ENCODE peak calls at places on chromosome 13, in five cellular contexts. J is neuronal stem cell, K is ovary, R is breast epithelium, H is keratinocyte. Z is an unnamed sample. For H3K9me3, the result is how much of the 10 kb centered on the place peaks cover.

GRCh38 chr13:75180805-75181455 is 301.0 kb downstream of the TBC1D4 start:
- DNase-seq in K (no peak), R (no peak), J (no peak), H (no peak), Z (no peak)

GRCh38 chr13:94115054-94115453 is 364.4 kb downstream of the DCT start:
- DNase-seq in H (no peak), R (no peak), K (no peak), J (no peak), Z (no peak)

GRCh38 chr13:98108330-98108729 is 34.6 kb upstream of the FARP1 start:
- DNase-seq in R (no peak), H (no peak), K (no peak), J (no peak), Z (no peak)

GRCh38 chr13:60647547-60647946 is 250.5 kb downstream of the TDRD3 start:
- DNase-seq in R (no peak), H (no peak), K (no peak), J (no peak), Z (no peak)

GRCh38 chr13:101755228-101755887 is 302.9 kb downstream of the ITGBL1 start:
- DNase-seq in K (no peak), R (no peak), H (no peak), J (no peak), Z (no peak)

GRCh38 chr13:113854238-113855011 is 9.5 kb downstream of the GAS6 start:
- DNase-seq in J (no peak), H (no peak), K (peak), R (peak), Z (no peak)

GRCh38 chr13:51950722-51951121 is 60.5 kb downstream of the ATP7B start:
- DNase-seq in J (no peak), R (no peak), H (no peak), K (no peak), Z (no peak)

GRCh38 chr13:48828962-48829405 is 146.7 kb upstream of the FNDC3A start:
- DNase-seq in J (no peak), H (no peak), K (no peak), R (no peak), Z (no peak)

GRCh38 chr13:51584731-51585191 is 499 bp downstream of the WDFY2 start:
- DNase-seq in K (no peak), R (peak), J (peak), H (no peak), Z (peak)

GRCh38 chr13:39566216-39566869 is 36.6 kb downstream of the LHFPL6 start:
- DNase-seq in R (no peak), J (no peak), H (peak), K (no peak), Z (no peak)

GRCh38 chr13:75426421-75426820 is 55.5 kb downstream of the TBC1D4 start:
- DNase-seq in K (no peak), R (peak), J (no peak), H (no peak), Z (no peak)

GRCh38 chr13:113070855-113071254 is 34.7 kb upstream of the F7 start:
- DNase-seq in J (no peak), H (no peak), K (no peak), R (no peak), Z (no peak)

GRCh38 chr13:110664074-110664473 is 41.8 kb downstream of the CARS2 start:
- DNase-seq in R (no peak), K (no peak), J (no peak), H (no peak), Z (no peak)

GRCh38 chr13:79810671-79811070 is 329.7 kb downstream of the NDFIP2 start:
- DNase-seq in H (peak), J (no peak), R (no peak), K (no peak), Z (no peak)

GRCh38 chr13:59914556-59914955 is 249.2 kb downstream of the DIAPH3 start:
- DNase-seq in H (no peak), K (no peak), R (no peak), J (no peak), Z (no peak)

GRCh38 chr13:110713981-110714797 is 689 bp downstream of the ING1 start:
- DNase-seq in K (peak), J (peak), R (peak), H (no peak), Z (peak)

GRCh38 chr13:106103779-106104178 is 431.7 kb downstream of the EFNB2 start:
- DNase-seq in H (no peak), K (no peak), R (no peak), J (no peak), Z (no peak)

GRCh38 chr13:49098198-49098597 is 121.9 kb upstream of the MLNR start:
- DNase-seq in H (peak), R (peak), K (no peak), J (no peak), Z (no peak)

GRCh38 chr13:37878496-37878895 is 8.9 kb upstream of the TRPC4 start:
- DNase-seq in H (no peak), K (no peak), R (no peak), J (no peak), Z (no peak)

GRCh38 chr13:48731957-48732569 is 78.3 kb downstream of the CYSLTR2 start:
- DNase-seq in J (peak), H (no peak), R (no peak), K (peak), Z (peak)

GRCh38 chr13:25847635-25848616 is 203.9 kb downstream of the SHISA2 start:
- DNase-seq in K (no peak), R (no peak), H (no peak), J (no peak), Z (no peak)

GRCh38 chr13:39370554-39370953 is 232.4 kb downstream of the LHFPL6 start:
- DNase-seq in H (peak), K (no peak), R (no peak), J (no peak), Z (peak)

DNA sequence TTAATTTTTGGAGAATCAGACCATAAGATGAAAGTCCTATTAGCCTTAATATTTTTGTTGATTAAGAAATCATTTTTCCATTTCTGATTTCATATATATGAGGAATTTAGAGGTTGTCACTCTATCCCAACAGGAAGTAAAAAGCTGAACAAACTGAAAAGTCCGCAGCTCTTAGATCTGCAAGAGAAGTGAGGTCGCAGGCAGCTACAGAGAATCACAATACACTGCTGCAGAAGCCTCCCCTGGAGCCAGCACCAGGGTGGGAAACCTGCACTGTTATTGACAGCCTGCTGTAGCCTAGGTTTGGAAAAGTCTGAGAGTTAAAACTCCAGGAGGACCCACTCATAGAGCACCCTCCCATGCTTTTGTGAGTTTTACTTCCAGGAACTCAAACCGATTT is 29.9 kb downstream of the TNFRSF19 start:
- DNase-seq in R (no peak), J (no peak), K (no peak), H (no peak), Z (no peak)
- H3K9me3 ChIP-seq in R (under half), J (under half), K (under half), H (under half), Z (under half)

DNA sequence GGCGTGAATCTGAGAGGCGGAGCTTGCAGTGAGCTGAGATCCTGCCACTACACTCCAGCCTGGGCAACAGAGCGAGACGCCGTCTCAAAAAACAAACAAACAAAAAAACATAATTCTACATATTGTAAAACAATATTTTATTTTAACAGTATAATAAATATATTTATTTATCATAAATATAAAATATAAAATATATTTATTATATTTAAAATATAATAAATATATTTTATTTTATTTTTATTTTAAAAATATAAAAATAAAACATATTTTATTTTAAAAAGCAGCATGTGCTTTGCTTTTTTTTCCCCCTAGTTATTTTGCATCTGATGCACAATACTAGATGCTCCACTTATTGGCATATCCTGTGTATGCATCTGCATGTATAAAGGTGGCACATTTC is 1634.6 kb upstream of the PCDH20 start:
- DNase-seq in R (no peak), K (no peak), H (no peak), J (no peak), Z (no peak)
- H3K4me3 ChIP-seq in R (no peak), K (no peak), H (no peak), J (no peak), Z (no peak)

GRCh38 chr13:36310417-36311108 is 12.9 kb upstream of the CCDC169 start:
- DNase-seq in R (no peak), J (no peak), K (no peak), H (no peak), Z (no peak)
- H3K9me3 ChIP-seq in R (under half), J (under half), K (under half), H (under half), Z (under half)

GRCh38 chr13:99726261-99726894 is 225.1 kb downstream of the TM9SF2 start:
- DNase-seq in R (no peak), H (no peak), J (no peak), K (no peak), Z (no peak)

GRCh38 chr13:99731747-99732146 is 230.5 kb downstream of the TM9SF2 start:
- DNase-seq in R (no peak), H (no peak), K (no peak), J (no peak), Z (no peak)

GRCh38 chr13:99733346-99733745 is 232.1 kb downstream of the TM9SF2 start:
- DNase-seq in H (no peak), J (no peak), K (no peak), R (no peak), Z (no peak)

GRCh38 chr13:99730403-99730802 is 229.1 kb downstream of the TM9SF2 start:
- DNase-seq in H (no peak), K (no peak), R (no peak), J (no peak), Z (no peak)

DNA sequence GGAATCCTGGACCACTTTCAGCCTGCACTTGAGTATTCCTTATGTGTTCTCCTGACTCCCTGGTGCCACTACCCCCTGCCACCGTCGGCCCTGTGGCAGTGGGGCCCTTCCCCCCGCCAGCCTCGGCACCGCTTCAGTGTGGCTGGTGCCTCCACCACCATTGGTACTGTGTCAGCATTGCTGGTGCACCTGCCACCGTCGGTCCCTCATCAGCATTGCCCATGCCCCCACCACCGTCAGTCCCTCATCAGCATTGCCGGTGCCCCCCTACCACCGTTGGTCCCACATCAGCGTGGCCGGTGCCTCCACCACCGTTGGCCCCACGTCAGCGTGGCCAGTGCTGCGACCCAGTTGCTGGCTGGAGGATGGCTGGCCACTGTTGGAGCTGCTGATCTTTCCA is 228.5 kb downstream of the TM9SF2 start:
- DNase-seq in J (no peak), K (no peak), H (no peak), R (no peak), Z (no peak)
- H3K4me3 ChIP-seq in J (no peak), K (no peak), H (no peak), R (no peak), Z (no peak)

GRCh38 chr13:109381546-109382180 is 404.7 kb downstream of the IRS2 start:
- DNase-seq in H (peak), R (no peak), K (no peak), J (no peak), Z (no peak)

GRCh38 chr13:109383683-109384082 is 402.7 kb downstream of the IRS2 start:
- DNase-seq in H (peak), R (no peak), K (no peak), J (no peak), Z (no peak)

GRCh38 chr13:109389456-109389855 is 396.9 kb downstream of the IRS2 start:
- DNase-seq in H (no peak), R (no peak), J (no peak), K (no peak), Z (no peak)

GRCh38 chr13:109387438-109387837 is 398.9 kb downstream of the IRS2 start:
- DNase-seq in K (no peak), H (no peak), R (no peak), J (no peak), Z (no peak)

DNA sequence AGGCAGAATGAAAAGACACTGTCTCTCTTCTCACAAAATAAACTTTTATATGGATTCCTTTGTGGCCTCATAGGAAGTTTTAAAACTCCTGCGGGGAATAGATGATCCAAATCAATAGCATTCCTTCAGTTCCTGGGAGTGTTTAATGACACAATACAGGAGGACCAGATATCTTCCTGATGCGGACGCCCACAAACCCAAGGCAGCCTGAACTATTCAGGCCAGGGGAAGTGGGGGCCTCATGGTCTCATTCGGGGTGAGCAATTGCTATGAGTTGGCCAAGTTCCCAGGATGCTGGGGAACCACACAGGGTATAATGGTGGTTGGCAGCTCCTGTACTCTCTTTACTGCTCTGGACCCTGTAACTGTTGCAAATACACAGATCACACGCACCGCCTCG is 401.2 kb downstream of the IRS2 start:
- DNase-seq in J (no peak), K (no peak), R (no peak), H (no peak), Z (no peak)
- H3K9me3 ChIP-seq in J (under half), K (under half), R (under half), H (under half), Z (under half)

GRCh38 chr13:96089139-96089538 is 768 bp upstream of the HS6ST3 start:
- DNase-seq in K (no peak), J (no peak), R (no peak), H (no peak), Z (no peak)

GRCh38 chr13:96090240-96091101 is 564 bp downstream of the HS6ST3 start:
- DNase-seq in J (peak), H (no peak), R (no peak), K (no peak), Z (peak)

GRCh38 chr13:96091164-96091931 is 1.4 kb downstream of the HS6ST3 start:
- DNase-seq in K (no peak), R (no peak), H (no peak), J (peak), Z (peak)

GRCh38 chr13:96091932-96092253 is 2.0 kb downstream of the HS6ST3 start:
- DNase-seq in J (no peak), K (no peak), R (no peak), H (no peak), Z (no peak)

GRCh38 chr13:96089749-96090239 is at the start of gene HS6ST3:
- DNase-seq in K (no peak), R (no peak), J (peak), H (no peak), Z (peak)
- H3K4me3 ChIP-seq in K (peak), R (peak), J (peak), H (peak), Z (peak)

GRCh38 chr13:73972503-73972902 is 161.7 kb downstream of the KLF12 start:
- DNase-seq in J (no peak), K (no peak), R (no peak), H (no peak), Z (no peak)

GRCh38 chr13:73971481-73971880 is 162.7 kb downstream of the KLF12 start:
- DNase-seq in H (no peak), J (no peak), R (no peak), K (no peak), Z (no peak)

GRCh38 chr13:73973156-73973555 is 161.0 kb downstream of the KLF12 start:
- DNase-seq in R (no peak), H (no peak), K (no peak), J (no peak), Z (no peak)

GRCh38 chr13:73970413-73971055 is 163.7 kb downstream of the KLF12 start:
- DNase-seq in H (no peak), R (no peak), J (no peak), K (no peak), Z (no peak)

DNA sequence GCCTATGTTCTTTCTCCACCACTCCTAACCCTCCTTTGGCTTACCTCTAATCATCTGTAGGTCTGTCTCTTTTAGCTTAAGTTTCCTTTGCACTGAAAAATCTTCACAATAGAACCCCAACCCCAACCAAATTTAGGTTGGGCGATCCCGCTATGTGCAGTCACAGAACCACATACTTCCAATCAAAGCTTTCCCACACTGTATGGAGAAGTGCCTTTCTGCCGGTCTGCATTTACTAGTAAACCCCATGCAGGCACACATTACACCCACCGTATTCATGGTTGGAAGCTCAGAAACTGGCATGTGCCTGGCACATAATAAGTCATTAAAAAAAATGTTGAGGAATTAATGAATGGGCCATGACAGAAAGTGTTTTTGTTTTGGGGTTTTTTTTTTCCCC is 158.4 kb downstream of the KLF12 start:
- DNase-seq in H (no peak), R (no peak), J (no peak), K (no peak), Z (no peak)
- H3K9me3 ChIP-seq in H (under half), R (under half), J (under half), K (under half), Z (under half)

Z was measured in heart right ventricle.